ENCODE peak calls at places on chromosomes 2 and 18, in seven cellular contexts. Z, U, W, Y, I, A and T are unnamed samples.

GRCh38 chr2:84424152-84424551 is 34.9 kb downstream of the SUCLG1 start:
- DNase-seq in A (no peak), Y (no peak), I (no peak), W (peak), Z (no peak), U (no peak), T (no peak)

GRCh38 chr2:26230806-26231205 is 13.6 kb downstream of the HADHA start:
- DNase-seq in I (no peak), Y (no peak), A (no peak), U (no peak), W (no peak), Z (no peak), T (no peak)

GRCh38 chr2:10089565-10090183 is 9.5 kb upstream of the CYS1 start:
- DNase-seq in I (no peak), A (no peak), W (no peak), Y (no peak), Z (no peak), U (no peak), T (no peak)

GRCh38 chr2:63871864-63872263 is 30.2 kb downstream of the UGP2 start:
- DNase-seq in Y (no peak), W (no peak), Z (no peak), U (no peak), A (no peak), I (no peak), T (no peak)

GRCh38 chr2:170276926-170277571 is 99.1 kb downstream of the MYO3B start:
- DNase-seq in A (no peak), W (no peak), U (no peak), Z (no peak), Y (no peak), I (no peak), T (no peak)

GRCh38 chr2:48454504-48454903 is 75.5 kb upstream of the STON1 start:
- DNase-seq in W (no peak), I (no peak), Y (no peak), A (no peak), U (no peak), Z (no peak), T (no peak)

GRCh38 chr2:137976274-137976673 is 12.0 kb downstream of the HNMT start:
- DNase-seq in Y (no peak), Z (no peak), W (no peak), I (no peak), U (no peak), A (no peak), T (no peak)

GRCh38 chr2:156110890-156111289 is 221.6 kb downstream of the NR4A2 start:
- DNase-seq in Y (no peak), Z (no peak), W (no peak), I (no peak), A (no peak), U (peak), T (no peak)

GRCh38 chr18:79393181-79393598 is 2.5 kb upstream of the NFATC1 start:
- DNase-seq in U (no peak), Y (no peak), W (no peak), A (peak), I (no peak), Z (peak), T (no peak)

GRCh38 chr2:71336802-71337201 is 5.2 kb downstream of the ZNF638 start:
- DNase-seq in I (peak), U (no peak), W (no peak), Z (no peak), Y (no peak), A (no peak), T (no peak)

GRCh38 chr2:207055254-207055653 is 110.5 kb downstream of the KLF7 start:
- DNase-seq in Y (no peak), Z (no peak), U (no peak), I (no peak), A (no peak), W (no peak), T (no peak)

GRCh38 chr2:227366861-227367800 is 12.0 kb downstream of the TM4SF20 start:
- DNase-seq in W (no peak), Y (no peak), A (no peak), U (no peak), I (no peak), Z (no peak), T (no peak)

GRCh38 chr2:240458044-240458899 is 22.8 kb downstream of the GPC1 start:
- DNase-seq in U (no peak), A (no peak), W (no peak), Y (peak), I (peak), Z (no peak), T (no peak)

GRCh38 chr2:167333245-167333644 is 445.0 kb downstream of the XIRP2 start:
- DNase-seq in U (no peak), A (no peak), W (no peak), Y (no peak), I (no peak), Z (no peak), T (no peak)
- TF ChIP-seq CTCF in U (no peak), A (no peak), W (no peak), Y (no peak), I (no peak), Z (no peak), T (no peak)

GRCh38 chr18:23380001-23380550 is 73.0 kb upstream of the RIOK3 start:
- DNase-seq in Y (no peak), Z (no peak), I (no peak), A (no peak), W (peak), U (no peak), T (no peak)
- TF ChIP-seq POLR2A in Y (no peak), Z (no peak), I (no peak), A (no peak), W (no peak), U (no peak), T (no peak)

DNA sequence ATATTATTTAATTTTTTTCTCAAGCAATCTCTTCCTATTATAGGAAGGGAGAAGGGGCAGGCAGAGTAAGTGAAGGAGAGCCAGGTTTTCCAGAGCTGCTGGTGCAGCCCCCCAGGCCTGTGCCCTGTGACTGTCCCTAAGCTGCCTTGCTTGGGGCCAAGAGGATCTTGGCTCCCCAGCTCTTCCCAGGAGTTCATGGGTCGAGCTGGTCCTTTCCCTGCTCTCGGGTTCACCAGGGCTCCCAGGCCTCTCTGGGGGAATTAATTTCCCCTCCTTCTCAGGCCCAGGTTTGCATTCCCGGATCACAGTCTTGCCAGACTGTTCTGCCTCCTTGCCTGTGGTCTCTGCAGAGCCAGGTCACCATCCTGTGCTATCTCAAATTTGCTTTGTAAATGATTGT is 12.7 kb upstream of the TMEM131 start:
- DNase-seq in W (no peak), A (no peak), Z (no peak), Y (no peak), I (no peak), U (no peak), T (no peak)
- H3K4me3 ChIP-seq in W (no peak), A (no peak), Z (no peak), Y (no peak), I (no peak), U (no peak), T (no peak)

DNA sequence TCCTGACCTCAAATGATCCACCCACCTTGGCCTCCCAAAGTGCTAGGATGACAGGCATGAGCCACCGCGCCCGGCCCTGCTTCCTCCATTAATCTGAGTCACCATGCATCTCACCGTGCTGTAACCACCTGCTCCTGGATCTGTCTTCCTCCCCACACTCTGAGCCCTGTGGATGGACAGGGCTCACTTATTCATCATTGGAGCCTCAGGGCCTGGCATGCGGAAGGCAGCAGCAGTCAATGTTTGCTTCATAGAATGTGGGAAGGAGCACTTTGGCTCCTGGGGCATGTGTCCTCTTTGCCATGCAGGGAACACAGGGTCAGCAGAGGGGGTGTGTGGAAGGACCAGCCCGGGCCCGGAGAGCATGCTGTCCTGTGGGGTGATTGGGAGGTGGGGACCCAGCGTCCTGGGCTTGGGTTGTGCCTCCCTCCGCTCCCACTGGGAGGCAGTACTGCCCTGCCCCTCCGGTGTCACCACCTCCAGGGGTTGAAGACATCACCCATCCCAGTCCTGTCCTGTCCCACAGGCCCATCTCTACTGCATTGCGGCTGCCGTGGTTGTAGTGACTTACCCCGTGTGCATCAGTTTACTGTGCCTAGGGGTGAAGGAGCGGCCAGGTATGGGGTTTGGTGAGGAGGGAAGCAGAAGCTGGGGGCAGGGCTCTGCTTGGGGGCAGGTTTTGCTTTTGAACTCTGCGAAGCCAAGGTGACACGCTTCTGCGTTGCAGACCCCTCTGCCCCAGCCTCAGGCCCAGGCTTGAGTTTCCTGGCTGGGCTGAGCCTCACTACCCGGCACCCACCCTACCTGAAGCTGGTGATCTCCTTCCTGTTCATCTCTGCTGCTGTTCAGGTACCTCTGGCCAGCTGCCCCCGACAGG is 11.5 kb downstream of the MFSD2B start:
- DNase-seq in U (no peak), Y (no peak), W (peak), A (no peak), Z (no peak), I (no peak), T (peak)
- TF ChIP-seq CTCF in U (peak), Y (no peak), W (peak), A (no peak), Z (no peak), I (no peak), T (no peak)

GRCh38 chr2:219160186-219161017 is at the start of gene NHEJ1:
- DNase-seq in I (peak), Y (peak), U (peak), W (peak), A (peak), Z (peak), T (peak)
- TF ChIP-seq POLR2A in I (peak), Y (peak), U (peak), W (peak), A (peak), Z (peak), T (no peak)

GRCh38 chr2:197159681-197160211 is 150.8 kb downstream of the ANKRD44 start:
- DNase-seq in U (peak), Z (no peak), W (peak), Y (no peak), I (peak), A (no peak), T (no peak)

GRCh38 chr2:197165020-197165419 is 145.6 kb downstream of the ANKRD44 start:
- DNase-seq in Y (no peak), I (no peak), W (no peak), Z (no peak), U (no peak), A (no peak), T (no peak)

GRCh38 chr2:197161738-197162137 is 148.8 kb downstream of the ANKRD44 start:
- DNase-seq in Y (no peak), Z (no peak), I (no peak), W (no peak), A (no peak), U (no peak), T (no peak)

GRCh38 chr2:197167608-197168287 is 142.8 kb downstream of the ANKRD44 start:
- DNase-seq in A (no peak), Z (no peak), Y (no peak), W (no peak), U (no peak), I (no peak), T (no peak)

GRCh38 chr2:197163755-197164753 is 146.5 kb downstream of the ANKRD44 start:
- DNase-seq in Z (no peak), U (no peak), A (no peak), Y (peak), I (no peak), W (no peak), T (no peak)
- H3K4me3 ChIP-seq in Z (peak), U (no peak), A (peak), Y (peak), I (peak), W (no peak), T (no peak)